ENCODE peak calls at places on chromosomes 16 and 17, in ten cellular contexts. W, E, Z, G, I, Y, F, N, R and C are unnamed samples.
A peak's percentile ranks its signal among the peaks of the same experiment; 100 is the strongest.

GRCh38 chr17:9206160-9206988 is 185.1 kb downstream of the NTN1 start:
- DNase-seq in E (no peak), Y (no peak), Z (no peak), R (no peak), W (no peak), N (no peak), G (peak; percentile 48), I (no peak), F (no peak), C (no peak)

GRCh38 chr16:71230122-71230845 is at the start of gene HYDIN:
- DNase-seq in E (peak; percentile 6), G (no peak), R (peak; percentile 78), F (peak; percentile 20), W (peak; percentile 12), Z (no peak), Y (no peak), I (peak; percentile 88), N (peak; percentile 72), C (peak; percentile 92)

GRCh38 chr17:62032480-62032879 is 32.6 kb downstream of the MED13 start:
- DNase-seq in R (no peak), G (no peak), F (no peak), E (no peak), Z (no peak), W (no peak), N (no peak), I (no peak), Y (no peak), C (no peak)

GRCh38 chr16:21659124-21659523 is 4.6 kb upstream of the OTOA start:
- DNase-seq in I (no peak), F (no peak), G (no peak), Z (no peak), W (no peak), N (no peak), R (no peak), Y (no peak), E (no peak), C (no peak)

GRCh38 chr16:4377573-4378146 is 6.0 kb downstream of the VASN start:
- DNase-seq in I (no peak), E (no peak), F (no peak), N (no peak), Z (no peak), Y (no peak), W (no peak), G (no peak), R (no peak), C (no peak)

GRCh38 chr16:56041556-56042140 is 149.6 kb upstream of the GNAO1 start:
- DNase-seq in I (peak; percentile 32), E (no peak), F (no peak), G (no peak), W (peak; percentile 12), Y (no peak), N (peak; percentile 42), Z (no peak), R (peak; percentile 6), C (no peak)

GRCh38 chr16:27245276-27246231 is 23.0 kb downstream of the NSMCE1 start:
- DNase-seq in E (no peak), Y (no peak), G (peak; percentile 81), R (peak; percentile 65), I (no peak), Z (peak; percentile 49), W (no peak), F (peak; percentile 54), N (peak; percentile 38), C (peak; percentile 25)

GRCh38 chr16:25187491-25187795 is 29.3 kb upstream of the AQP8 start:
- DNase-seq in W (no peak), N (no peak), G (no peak), F (no peak), Z (no peak), R (no peak), I (no peak), Y (no peak), E (no peak), C (no peak)

GRCh38 chr17:519450-520212 is 167.0 kb upstream of the RPH3AL start:
- DNase-seq in Z (no peak), I (no peak), W (no peak), F (no peak), R (no peak), G (no peak), E (no peak), Y (no peak), N (no peak), C (no peak)

GRCh38 chr17:42944211-42944610 is 20.0 kb downstream of the AARSD1 start:
- DNase-seq in E (no peak), G (no peak), I (no peak), N (peak; percentile 27), F (no peak), R (no peak), W (no peak), Z (no peak), Y (no peak), C (no peak)

GRCh38 chr17:39536468-39536867 is 71.3 kb downstream of the NEUROD2 start:
- DNase-seq in Z (no peak), N (no peak), R (no peak), G (no peak), F (no peak), W (no peak), Y (no peak), E (no peak), I (no peak), C (no peak)

GRCh38 chr17:43601280-43602050 is 55.3 kb upstream of the ETV4 start:
- DNase-seq in N (no peak), Y (no peak), Z (no peak), W (no peak), R (no peak), F (no peak), G (peak; percentile 71), I (no peak), E (no peak), C (no peak)

GRCh38 chr17:44677136-44677535 is 12.4 kb downstream of the CCDC43 start:
- DNase-seq in R (no peak), E (no peak), F (no peak), G (no peak), N (peak; percentile 66), W (no peak), Z (no peak), I (no peak), Y (no peak), C (no peak)

GRCh38 chr16:62540496-62540895 is 504.3 kb upstream of the CDH8 start:
- DNase-seq in I (no peak), E (no peak), Y (no peak), R (no peak), W (no peak), Z (no peak), F (no peak), N (no peak), G (no peak), C (no peak)